ENCODE peak calls at places on chromosomes 5 and 9, in nine cellular contexts. One of them, this sample, is unnamed.

GRCh38 chr5:163773181-163773580 is 267.8 kb downstream of the MAT2B start:
- DNase-seq in fibroblast of the aortic adventitia: no peak
- DNase-seq in right atrium auricular region: no peak
- DNase-seq in transverse colon: no peak
- DNase-seq in SJSA1: no peak
- DNase-seq in foreskin fibroblast: no peak
- DNase-seq in AG10803: no peak
- DNase-seq in BE2C: no peak
- DNase-seq in fibroblast of villous mesenchyme: no peak
- DNase-seq in this sample: no peak

GRCh38 chr9:90445391-90445790 is 197.2 kb downstream of the DIRAS2 start:
- DNase-seq in foreskin fibroblast: no peak
- DNase-seq in fibroblast of villous mesenchyme: no peak
- DNase-seq in fibroblast of the aortic adventitia: no peak
- DNase-seq in SJSA1: no peak
- DNase-seq in transverse colon: no peak
- DNase-seq in AG10803: no peak
- DNase-seq in right atrium auricular region: no peak
- DNase-seq in BE2C: no peak
- DNase-seq in this sample: no peak

GRCh38 chr5:172322028-172322965 is 38.7 kb upstream of the UBTD2 start:
- DNase-seq in fibroblast of the aortic adventitia: no peak
- DNase-seq in AG10803: no peak
- DNase-seq in SJSA1: no peak
- DNase-seq in fibroblast of villous mesenchyme: no peak
- DNase-seq in right atrium auricular region: no peak
- DNase-seq in foreskin fibroblast: no peak
- DNase-seq in BE2C: peak
- DNase-seq in transverse colon: peak
- DNase-seq in this sample: peak

GRCh38 chr9:124483481-124483880 is 23.7 kb downstream of the NR5A1 start:
- DNase-seq in SJSA1: no peak
- DNase-seq in fibroblast of the aortic adventitia: no peak
- DNase-seq in BE2C: no peak
- DNase-seq in fibroblast of villous mesenchyme: no peak
- DNase-seq in right atrium auricular region: no peak
- DNase-seq in AG10803: no peak
- DNase-seq in foreskin fibroblast: no peak
- DNase-seq in transverse colon: no peak
- DNase-seq in this sample: no peak

GRCh38 chr9:23825143-23825531 is 903 bp downstream of the ELAVL2 start:
- DNase-seq in fibroblast of villous mesenchyme: no peak
- DNase-seq in AG10803: no peak
- DNase-seq in right atrium auricular region: no peak
- DNase-seq in SJSA1: no peak
- DNase-seq in foreskin fibroblast: no peak
- DNase-seq in transverse colon: no peak
- DNase-seq in BE2C: peak
- DNase-seq in fibroblast of the aortic adventitia: no peak
- DNase-seq in this sample: no peak

GRCh38 chr5:143031781-143032724 is 261.9 kb downstream of the ARHGAP26 start:
- DNase-seq in BE2C: peak
- DNase-seq in fibroblast of the aortic adventitia: no peak
- DNase-seq in AG10803: no peak
- DNase-seq in right atrium auricular region: no peak
- DNase-seq in foreskin fibroblast: no peak
- DNase-seq in fibroblast of villous mesenchyme: peak
- DNase-seq in SJSA1: no peak
- DNase-seq in transverse colon: no peak
- DNase-seq in this sample: no peak

GRCh38 chr9:137791947-137792346 is 85.6 kb upstream of the CACNA1B start:
- DNase-seq in foreskin fibroblast: no peak
- DNase-seq in fibroblast of the aortic adventitia: no peak
- DNase-seq in fibroblast of villous mesenchyme: no peak
- DNase-seq in SJSA1: no peak
- DNase-seq in BE2C: no peak
- DNase-seq in right atrium auricular region: no peak
- DNase-seq in AG10803: no peak
- DNase-seq in transverse colon: no peak
- DNase-seq in this sample: no peak

GRCh38 chr5:17185776-17186175 is 31.7 kb upstream of the BASP1 start:
- DNase-seq in foreskin fibroblast: peak
- DNase-seq in AG10803: peak
- DNase-seq in right atrium auricular region: peak
- DNase-seq in BE2C: no peak
- DNase-seq in fibroblast of villous mesenchyme: peak
- DNase-seq in transverse colon: peak
- DNase-seq in fibroblast of the aortic adventitia: peak
- DNase-seq in SJSA1: peak
- DNase-seq in this sample: no peak

GRCh38 chr9:126297656-126298318 is 28.8 kb upstream of the MVB12B start:
- DNase-seq in BE2C: no peak
- DNase-seq in fibroblast of villous mesenchyme: no peak
- DNase-seq in SJSA1: no peak
- DNase-seq in transverse colon: no peak
- DNase-seq in right atrium auricular region: no peak
- DNase-seq in AG10803: no peak
- DNase-seq in foreskin fibroblast: no peak
- DNase-seq in fibroblast of the aortic adventitia: no peak
- DNase-seq in this sample: no peak

GRCh38 chr9:78806492-78807160 is 509.7 kb downstream of the PSAT1 start:
- DNase-seq in BE2C: no peak
- DNase-seq in SJSA1: no peak
- DNase-seq in AG10803: no peak
- DNase-seq in fibroblast of the aortic adventitia: no peak
- DNase-seq in transverse colon: no peak
- DNase-seq in fibroblast of villous mesenchyme: no peak
- DNase-seq in right atrium auricular region: no peak
- DNase-seq in foreskin fibroblast: peak
- DNase-seq in this sample: no peak

GRCh38 chr5:14323466-14323865 is 180.3 kb downstream of the TRIO start:
- DNase-seq in AG10803: no peak
- DNase-seq in foreskin fibroblast: no peak
- DNase-seq in BE2C: no peak
- DNase-seq in right atrium auricular region: no peak
- DNase-seq in fibroblast of the aortic adventitia: no peak
- DNase-seq in transverse colon: no peak
- DNase-seq in SJSA1: no peak
- DNase-seq in fibroblast of villous mesenchyme: no peak
- DNase-seq in this sample: no peak

GRCh38 chr5:136799806-136800372 is 434.5 kb upstream of the TRPC7 start:
- DNase-seq in AG10803: no peak
- DNase-seq in BE2C: no peak
- DNase-seq in right atrium auricular region: no peak
- DNase-seq in foreskin fibroblast: no peak
- DNase-seq in transverse colon: no peak
- DNase-seq in fibroblast of villous mesenchyme: no peak
- DNase-seq in fibroblast of the aortic adventitia: peak
- DNase-seq in SJSA1: no peak
- DNase-seq in this sample: no peak

GRCh38 chr9:7258688-7259396 is 501.1 kb downstream of the KDM4C start:
- DNase-seq in foreskin fibroblast: no peak
- DNase-seq in transverse colon: no peak
- DNase-seq in fibroblast of villous mesenchyme: no peak
- DNase-seq in right atrium auricular region: no peak
- DNase-seq in SJSA1: no peak
- DNase-seq in AG10803: no peak
- DNase-seq in BE2C: no peak
- DNase-seq in fibroblast of the aortic adventitia: no peak
- DNase-seq in this sample: no peak
- H3K4me3 ChIP-seq in foreskin fibroblast: no peak
- H3K4me3 ChIP-seq in transverse colon: no peak
- H3K4me3 ChIP-seq in fibroblast of villous mesenchyme: no peak
- H3K4me3 ChIP-seq in right atrium auricular region: no peak
- H3K4me3 ChIP-seq in SJSA1: no peak
- H3K4me3 ChIP-seq in AG10803: no peak
- H3K4me3 ChIP-seq in BE2C: no peak
- H3K4me3 ChIP-seq in fibroblast of the aortic adventitia: no peak
- H3K4me3 ChIP-seq in this sample: no peak

DNA sequence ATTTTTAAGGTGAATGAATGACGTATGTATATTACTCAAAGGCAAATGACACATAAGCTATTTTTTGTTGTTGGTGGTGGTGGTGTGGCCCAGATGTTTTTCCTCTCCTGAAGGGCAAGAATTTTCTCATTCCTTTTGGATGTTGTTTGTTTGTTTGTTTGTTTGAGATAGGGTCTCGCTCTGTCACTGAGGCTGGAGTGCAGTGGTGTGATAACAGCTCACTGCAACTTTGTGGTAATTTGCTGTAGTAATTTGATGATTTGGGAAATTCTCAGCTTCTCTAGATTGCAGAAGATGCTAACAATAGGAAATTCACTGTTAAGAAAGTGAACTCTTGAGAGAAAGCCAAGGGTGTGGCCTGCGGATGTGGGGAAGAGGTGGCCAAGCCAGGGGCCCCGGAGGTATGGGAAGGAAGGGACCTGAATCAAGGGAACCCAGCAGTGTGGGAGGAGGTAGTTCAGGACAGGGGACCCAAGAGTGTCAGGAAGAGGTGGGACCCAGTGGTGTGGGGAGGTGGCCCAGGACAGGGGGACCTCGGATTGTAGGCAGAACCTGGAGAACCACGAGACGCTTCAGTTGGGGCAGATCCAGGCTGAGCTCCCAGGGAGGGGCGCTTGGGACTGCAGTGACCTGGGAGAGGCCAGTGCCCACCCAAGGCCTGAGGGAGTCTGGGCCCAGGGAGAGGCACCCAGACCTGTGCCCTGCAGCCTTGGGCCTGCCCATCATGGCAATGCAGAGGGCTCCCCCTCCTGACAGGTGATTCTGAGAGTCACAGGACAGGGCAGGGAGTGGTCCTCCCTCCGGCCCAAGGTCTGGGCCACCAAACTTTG is 5.6 kb upstream of the LCN2 start:
- DNase-seq in AG10803: no peak
- DNase-seq in right atrium auricular region: no peak
- DNase-seq in SJSA1: no peak
- DNase-seq in transverse colon: peak
- DNase-seq in fibroblast of villous mesenchyme: no peak
- DNase-seq in BE2C: no peak
- DNase-seq in foreskin fibroblast: no peak
- DNase-seq in fibroblast of the aortic adventitia: peak
- DNase-seq in this sample: no peak
- H3K4me3 ChIP-seq in AG10803: no peak
- H3K4me3 ChIP-seq in right atrium auricular region: no peak
- H3K4me3 ChIP-seq in SJSA1: no peak
- H3K4me3 ChIP-seq in transverse colon: no peak
- H3K4me3 ChIP-seq in fibroblast of villous mesenchyme: no peak
- H3K4me3 ChIP-seq in BE2C: no peak
- H3K4me3 ChIP-seq in foreskin fibroblast: no peak
- H3K4me3 ChIP-seq in fibroblast of the aortic adventitia: no peak
- H3K4me3 ChIP-seq in this sample: no peak

GRCh38 chr9:114383866-114384231 is 3.9 kb downstream of the AKNA start:
- DNase-seq in right atrium auricular region: no peak
- DNase-seq in SJSA1: no peak
- DNase-seq in transverse colon: no peak
- DNase-seq in fibroblast of villous mesenchyme: no peak
- DNase-seq in fibroblast of the aortic adventitia: no peak
- DNase-seq in BE2C: no peak
- DNase-seq in foreskin fibroblast: no peak
- DNase-seq in AG10803: no peak
- DNase-seq in this sample: no peak

GRCh38 chr9:114385412-114386181 is 2.2 kb downstream of the AKNA start:
- DNase-seq in fibroblast of villous mesenchyme: peak
- DNase-seq in fibroblast of the aortic adventitia: peak
- DNase-seq in transverse colon: peak
- DNase-seq in foreskin fibroblast: peak
- DNase-seq in AG10803: peak
- DNase-seq in right atrium auricular region: peak
- DNase-seq in SJSA1: peak
- DNase-seq in BE2C: peak
- DNase-seq in this sample: peak

GRCh38 chr9:114382951-114383865 is 4.6 kb downstream of the AKNA start:
- DNase-seq in SJSA1: peak
- DNase-seq in AG10803: peak
- DNase-seq in fibroblast of villous mesenchyme: peak
- DNase-seq in foreskin fibroblast: peak
- DNase-seq in fibroblast of the aortic adventitia: peak
- DNase-seq in BE2C: no peak
- DNase-seq in transverse colon: peak
- DNase-seq in right atrium auricular region: no peak
- DNase-seq in this sample: no peak

GRCh38 chr9:114386361-114386885 is 1.4 kb downstream of the AKNA start:
- DNase-seq in SJSA1: no peak
- DNase-seq in right atrium auricular region: no peak
- DNase-seq in AG10803: no peak
- DNase-seq in transverse colon: no peak
- DNase-seq in foreskin fibroblast: no peak
- DNase-seq in BE2C: no peak
- DNase-seq in fibroblast of the aortic adventitia: no peak
- DNase-seq in fibroblast of villous mesenchyme: no peak
- DNase-seq in this sample: no peak

GRCh38 chr9:114384836-114385411 is 2.9 kb downstream of the AKNA start:
- DNase-seq in fibroblast of the aortic adventitia: no peak
- DNase-seq in fibroblast of villous mesenchyme: no peak
- DNase-seq in BE2C: no peak
- DNase-seq in foreskin fibroblast: no peak
- DNase-seq in transverse colon: no peak
- DNase-seq in SJSA1: no peak
- DNase-seq in AG10803: no peak
- DNase-seq in right atrium auricular region: no peak
- DNase-seq in this sample: no peak
- H3K4me3 ChIP-seq in fibroblast of the aortic adventitia: no peak
- H3K4me3 ChIP-seq in fibroblast of villous mesenchyme: no peak
- H3K4me3 ChIP-seq in BE2C: no peak
- H3K4me3 ChIP-seq in foreskin fibroblast: peak
- H3K4me3 ChIP-seq in transverse colon: no peak
- H3K4me3 ChIP-seq in SJSA1: no peak
- H3K4me3 ChIP-seq in AG10803: no peak
- H3K4me3 ChIP-seq in right atrium auricular region: no peak
- H3K4me3 ChIP-seq in this sample: peak

GRCh38 chr5:1644810-1645571 is 121.2 kb upstream of the LPCAT1 start:
- DNase-seq in right atrium auricular region: peak
- DNase-seq in BE2C: peak
- DNase-seq in transverse colon: peak
- DNase-seq in fibroblast of villous mesenchyme: peak
- DNase-seq in foreskin fibroblast: peak
- DNase-seq in SJSA1: peak
- DNase-seq in AG10803: peak
- DNase-seq in fibroblast of the aortic adventitia: peak
- DNase-seq in this sample: peak
- H3K4me3 ChIP-seq in right atrium auricular region: no peak
- H3K4me3 ChIP-seq in BE2C: peak
- H3K4me3 ChIP-seq in transverse colon: no peak
- H3K4me3 ChIP-seq in fibroblast of villous mesenchyme: peak
- H3K4me3 ChIP-seq in foreskin fibroblast: peak
- H3K4me3 ChIP-seq in SJSA1: no peak
- H3K4me3 ChIP-seq in AG10803: peak
- H3K4me3 ChIP-seq in fibroblast of the aortic adventitia: peak
- H3K4me3 ChIP-seq in this sample: peak

GRCh38 chr5:139797335-139797734 is 1.7 kb downstream of the PSD2 start:
- DNase-seq in right atrium auricular region: no peak
- DNase-seq in fibroblast of the aortic adventitia: no peak
- DNase-seq in SJSA1: no peak
- DNase-seq in BE2C: no peak
- DNase-seq in AG10803: no peak
- DNase-seq in foreskin fibroblast: no peak
- DNase-seq in transverse colon: no peak
- DNase-seq in fibroblast of villous mesenchyme: no peak
- DNase-seq in this sample: no peak
- H3K4me3 ChIP-seq in right atrium auricular region: no peak
- H3K4me3 ChIP-seq in fibroblast of the aortic adventitia: no peak
- H3K4me3 ChIP-seq in SJSA1: no peak
- H3K4me3 ChIP-seq in BE2C: no peak
- H3K4me3 ChIP-seq in AG10803: no peak
- H3K4me3 ChIP-seq in foreskin fibroblast: no peak
- H3K4me3 ChIP-seq in transverse colon: no peak
- H3K4me3 ChIP-seq in fibroblast of villous mesenchyme: no peak
- H3K4me3 ChIP-seq in this sample: no peak